ENCODE peak calls at places on chromosomes 7 and 10, in seven cellular contexts. One of them, this sample, is unnamed. For H3K4me1, the result is how much of the 10 kb centered on the place peaks cover.

GRCh38 chr7:157506268-157506667 is 169.5 kb downstream of the DNAJB6 start:
- DNase-seq in lower lobe of right lung: no peak
- DNase-seq in CD4-positive, CD25-positive, alpha-beta regulatory T cell: no peak
- DNase-seq in CD8-positive, alpha-beta memory T cell: no peak
- DNase-seq in GM23248: no peak
- DNase-seq in H1: no peak
- DNase-seq in cardiac muscle cell: no peak
- DNase-seq in this sample: no peak

GRCh38 chr7:135372222-135372621 is 137.7 kb downstream of the CNOT4 start:
- DNase-seq in lower lobe of right lung: no peak
- DNase-seq in CD4-positive, CD25-positive, alpha-beta regulatory T cell: no peak
- DNase-seq in CD8-positive, alpha-beta memory T cell: no peak
- DNase-seq in GM23248: no peak
- DNase-seq in H1: no peak
- DNase-seq in cardiac muscle cell: no peak
- DNase-seq in this sample: no peak

GRCh38 chr7:93574646-93575554 is at the start of gene CALCR:
- DNase-seq in lower lobe of right lung: peak
- DNase-seq in CD4-positive, CD25-positive, alpha-beta regulatory T cell: no peak
- DNase-seq in CD8-positive, alpha-beta memory T cell: no peak
- DNase-seq in GM23248: peak
- DNase-seq in H1: no peak
- DNase-seq in cardiac muscle cell: no peak
- DNase-seq in this sample: no peak

GRCh38 chr7:76225379-76225778 is 23.7 kb downstream of the SRRM3 start:
- DNase-seq in lower lobe of right lung: no peak
- DNase-seq in CD4-positive, CD25-positive, alpha-beta regulatory T cell: peak
- DNase-seq in CD8-positive, alpha-beta memory T cell: no peak
- DNase-seq in GM23248: peak
- DNase-seq in H1: no peak
- DNase-seq in cardiac muscle cell: peak
- DNase-seq in this sample: no peak

GRCh38 chr10:9825491-9826018 is 1192.1 kb upstream of the CELF2 start:
- DNase-seq in lower lobe of right lung: no peak
- DNase-seq in CD4-positive, CD25-positive, alpha-beta regulatory T cell: no peak
- DNase-seq in CD8-positive, alpha-beta memory T cell: no peak
- DNase-seq in GM23248: no peak
- DNase-seq in H1: no peak
- DNase-seq in cardiac muscle cell: peak
- DNase-seq in this sample: no peak

GRCh38 chr10:17282311-17282710 is 54.3 kb downstream of the VIM start:
- DNase-seq in lower lobe of right lung: no peak
- DNase-seq in CD4-positive, CD25-positive, alpha-beta regulatory T cell: no peak
- DNase-seq in CD8-positive, alpha-beta memory T cell: no peak
- DNase-seq in GM23248: no peak
- DNase-seq in H1: no peak
- DNase-seq in cardiac muscle cell: no peak
- DNase-seq in this sample: no peak

GRCh38 chr7:77479536-77480088 is 57.5 kb upstream of the PTPN12 start:
- DNase-seq in lower lobe of right lung: no peak
- DNase-seq in CD4-positive, CD25-positive, alpha-beta regulatory T cell: no peak
- DNase-seq in CD8-positive, alpha-beta memory T cell: no peak
- DNase-seq in GM23248: peak
- DNase-seq in H1: no peak
- DNase-seq in cardiac muscle cell: peak
- DNase-seq in this sample: no peak

GRCh38 chr10:59181668-59182067 is 5.2 kb downstream of the PHYHIPL start:
- DNase-seq in lower lobe of right lung: no peak
- DNase-seq in CD4-positive, CD25-positive, alpha-beta regulatory T cell: no peak
- DNase-seq in CD8-positive, alpha-beta memory T cell: no peak
- DNase-seq in GM23248: peak
- DNase-seq in H1: no peak
- DNase-seq in cardiac muscle cell: peak
- DNase-seq in this sample: no peak

GRCh38 chr7:74187915-74188675 is 13.9 kb downstream of the EIF4H start:
- DNase-seq in lower lobe of right lung: no peak
- DNase-seq in CD4-positive, CD25-positive, alpha-beta regulatory T cell: no peak
- DNase-seq in CD8-positive, alpha-beta memory T cell: no peak
- DNase-seq in GM23248: peak
- DNase-seq in H1: no peak
- DNase-seq in cardiac muscle cell: peak
- DNase-seq in this sample: no peak

GRCh38 chr7:38428040-38428439 is 154.6 kb upstream of the TARP start:
- DNase-seq in lower lobe of right lung: no peak
- DNase-seq in CD4-positive, CD25-positive, alpha-beta regulatory T cell: no peak
- DNase-seq in CD8-positive, alpha-beta memory T cell: no peak
- DNase-seq in GM23248: peak
- DNase-seq in H1: no peak
- DNase-seq in cardiac muscle cell: no peak
- DNase-seq in this sample: no peak

GRCh38 chr10:83991986-83992753 is 147.1 kb upstream of the GHITM start:
- DNase-seq in lower lobe of right lung: no peak
- DNase-seq in CD4-positive, CD25-positive, alpha-beta regulatory T cell: peak
- DNase-seq in CD8-positive, alpha-beta memory T cell: no peak
- DNase-seq in GM23248: peak
- DNase-seq in H1: peak
- DNase-seq in cardiac muscle cell: peak
- DNase-seq in this sample: no peak

GRCh38 chr7:31372538-31372937 is 32.0 kb upstream of the NEUROD6 start:
- DNase-seq in lower lobe of right lung: no peak
- DNase-seq in CD4-positive, CD25-positive, alpha-beta regulatory T cell: no peak
- DNase-seq in CD8-positive, alpha-beta memory T cell: no peak
- DNase-seq in GM23248: no peak
- DNase-seq in H1: no peak
- DNase-seq in cardiac muscle cell: no peak
- DNase-seq in this sample: no peak

GRCh38 chr10:28281726-28282325 is 21.0 kb downstream of the MPP7 start:
- DNase-seq in lower lobe of right lung: no peak
- DNase-seq in CD4-positive, CD25-positive, alpha-beta regulatory T cell: no peak
- DNase-seq in CD8-positive, alpha-beta memory T cell: no peak
- DNase-seq in GM23248: no peak
- DNase-seq in H1: no peak
- DNase-seq in cardiac muscle cell: no peak
- DNase-seq in this sample: no peak

GRCh38 chr10:71731791-71732190 is 12.2 kb upstream of the C10orf105 start:
- DNase-seq in lower lobe of right lung: no peak
- DNase-seq in CD4-positive, CD25-positive, alpha-beta regulatory T cell: peak
- DNase-seq in CD8-positive, alpha-beta memory T cell: peak
- DNase-seq in GM23248: no peak
- DNase-seq in H1: no peak
- DNase-seq in cardiac muscle cell: no peak
- DNase-seq in this sample: no peak

GRCh38 chr10:46524471-46525176 is 31.8 kb downstream of the GPRIN2 start:
- DNase-seq in lower lobe of right lung: peak
- DNase-seq in CD4-positive, CD25-positive, alpha-beta regulatory T cell: no peak
- DNase-seq in CD8-positive, alpha-beta memory T cell: no peak
- DNase-seq in GM23248: peak
- DNase-seq in H1: no peak
- DNase-seq in cardiac muscle cell: peak
- DNase-seq in this sample: no peak

GRCh38 chr7:107233174-107233573 is 64.4 kb downstream of the HBP1 start:
- DNase-seq in lower lobe of right lung: no peak
- DNase-seq in CD4-positive, CD25-positive, alpha-beta regulatory T cell: no peak
- DNase-seq in CD8-positive, alpha-beta memory T cell: no peak
- DNase-seq in GM23248: no peak
- DNase-seq in H1: no peak
- DNase-seq in cardiac muscle cell: no peak
- DNase-seq in this sample: no peak

GRCh38 chr10:21969326-21970287 is 33.9 kb downstream of the DNAJC1 start:
- DNase-seq in lower lobe of right lung: no peak
- DNase-seq in CD4-positive, CD25-positive, alpha-beta regulatory T cell: no peak
- DNase-seq in CD8-positive, alpha-beta memory T cell: no peak
- DNase-seq in GM23248: peak
- DNase-seq in H1: no peak
- DNase-seq in cardiac muscle cell: peak
- DNase-seq in this sample: no peak

GRCh38 chr10:80713398-80713928 is 175.8 kb downstream of the SH2D4B start:
- DNase-seq in lower lobe of right lung: no peak
- DNase-seq in CD4-positive, CD25-positive, alpha-beta regulatory T cell: no peak
- DNase-seq in CD8-positive, alpha-beta memory T cell: no peak
- DNase-seq in GM23248: no peak
- DNase-seq in H1: no peak
- DNase-seq in cardiac muscle cell: no peak
- DNase-seq in this sample: no peak

GRCh38 chr7:82012453-82012852 is 242.6 kb upstream of the HGF start:
- DNase-seq in lower lobe of right lung: no peak
- DNase-seq in CD4-positive, CD25-positive, alpha-beta regulatory T cell: no peak
- DNase-seq in CD8-positive, alpha-beta memory T cell: no peak
- DNase-seq in GM23248: no peak
- DNase-seq in H1: no peak
- DNase-seq in cardiac muscle cell: peak
- DNase-seq in this sample: no peak

DNA sequence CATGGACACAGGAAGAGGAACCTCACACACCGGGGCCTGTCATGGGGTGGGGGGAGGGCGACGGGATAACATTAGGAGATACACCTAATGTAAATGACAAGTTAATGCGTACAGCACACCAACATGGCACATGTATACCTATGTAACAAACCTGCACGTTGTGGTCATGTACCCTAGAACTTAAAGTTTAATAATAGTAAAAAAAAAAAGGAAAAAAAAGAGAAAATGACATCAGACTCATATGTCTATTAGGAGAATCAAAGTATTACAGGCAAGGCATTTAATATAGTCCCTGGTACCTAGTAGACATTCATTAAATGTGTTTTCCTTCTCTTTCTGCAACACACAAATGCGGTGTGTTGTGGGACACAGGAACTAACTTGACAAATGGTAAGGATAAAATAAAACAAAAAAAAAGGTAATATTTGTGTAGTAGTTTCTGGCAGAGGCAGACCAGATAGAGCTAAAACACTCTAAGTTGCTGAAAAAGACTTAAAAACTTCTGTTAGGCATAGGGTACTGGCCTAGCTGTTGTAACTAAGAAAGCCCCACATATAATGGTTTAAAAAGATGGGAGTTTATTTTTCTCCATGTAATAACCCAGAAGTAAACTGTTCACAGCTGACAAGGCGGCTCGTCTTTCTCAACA is 68.8 kb downstream of the NAMPT start:
- DNase-seq in lower lobe of right lung: no peak
- DNase-seq in CD4-positive, CD25-positive, alpha-beta regulatory T cell: no peak
- DNase-seq in CD8-positive, alpha-beta memory T cell: no peak
- DNase-seq in GM23248: no peak
- DNase-seq in H1: no peak
- DNase-seq in cardiac muscle cell: no peak
- DNase-seq in this sample: no peak
- H3K27ac ChIP-seq in lower lobe of right lung: peak
- H3K27ac ChIP-seq in CD4-positive, CD25-positive, alpha-beta regulatory T cell: no peak
- H3K27ac ChIP-seq in CD8-positive, alpha-beta memory T cell: peak
- H3K27ac ChIP-seq in GM23248: peak
- H3K27ac ChIP-seq in H1: no peak
- H3K27ac ChIP-seq in cardiac muscle cell: no peak
- H3K27ac ChIP-seq in this sample: no peak

DNA sequence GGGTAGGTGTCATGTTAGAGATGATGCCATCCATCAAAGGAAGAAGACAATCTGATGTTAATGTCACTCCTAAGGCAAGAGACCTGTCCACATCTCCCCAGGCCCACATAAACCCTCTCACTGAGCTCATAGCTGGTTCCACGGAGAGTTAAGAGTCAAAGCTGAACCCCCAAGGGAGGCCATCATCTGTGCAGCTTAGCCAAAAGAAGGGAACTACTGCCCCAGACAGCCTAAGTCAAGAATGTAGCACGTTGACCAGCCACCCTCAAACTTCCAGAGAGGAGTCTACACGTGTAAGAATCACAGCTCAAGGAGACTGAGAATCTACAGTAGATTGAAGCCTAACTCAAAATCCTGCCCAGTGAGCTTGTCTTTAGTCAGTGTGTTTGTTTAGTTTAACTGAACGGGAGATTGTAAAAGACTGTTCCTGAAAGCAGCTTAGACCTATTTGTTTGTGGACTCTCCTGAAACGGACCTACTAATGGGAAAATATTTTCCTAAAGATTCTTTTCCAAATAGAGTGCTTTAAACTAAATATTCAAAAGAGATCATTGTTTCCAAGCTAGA is 192.7 kb upstream of the NFE2L3 start:
- DNase-seq in lower lobe of right lung: no peak
- DNase-seq in CD4-positive, CD25-positive, alpha-beta regulatory T cell: no peak
- DNase-seq in CD8-positive, alpha-beta memory T cell: no peak
- DNase-seq in GM23248: no peak
- DNase-seq in H1: no peak
- DNase-seq in cardiac muscle cell: no peak
- DNase-seq in this sample: no peak
- H3K4me1 ChIP-seq in lower lobe of right lung: under half
- H3K4me1 ChIP-seq in CD4-positive, CD25-positive, alpha-beta regulatory T cell: under half
- H3K4me1 ChIP-seq in CD8-positive, alpha-beta memory T cell: under half
- H3K4me1 ChIP-seq in GM23248: under half
- H3K4me1 ChIP-seq in H1: under half
- H3K4me1 ChIP-seq in cardiac muscle cell: under half
- H3K4me1 ChIP-seq in this sample: under half

DNA sequence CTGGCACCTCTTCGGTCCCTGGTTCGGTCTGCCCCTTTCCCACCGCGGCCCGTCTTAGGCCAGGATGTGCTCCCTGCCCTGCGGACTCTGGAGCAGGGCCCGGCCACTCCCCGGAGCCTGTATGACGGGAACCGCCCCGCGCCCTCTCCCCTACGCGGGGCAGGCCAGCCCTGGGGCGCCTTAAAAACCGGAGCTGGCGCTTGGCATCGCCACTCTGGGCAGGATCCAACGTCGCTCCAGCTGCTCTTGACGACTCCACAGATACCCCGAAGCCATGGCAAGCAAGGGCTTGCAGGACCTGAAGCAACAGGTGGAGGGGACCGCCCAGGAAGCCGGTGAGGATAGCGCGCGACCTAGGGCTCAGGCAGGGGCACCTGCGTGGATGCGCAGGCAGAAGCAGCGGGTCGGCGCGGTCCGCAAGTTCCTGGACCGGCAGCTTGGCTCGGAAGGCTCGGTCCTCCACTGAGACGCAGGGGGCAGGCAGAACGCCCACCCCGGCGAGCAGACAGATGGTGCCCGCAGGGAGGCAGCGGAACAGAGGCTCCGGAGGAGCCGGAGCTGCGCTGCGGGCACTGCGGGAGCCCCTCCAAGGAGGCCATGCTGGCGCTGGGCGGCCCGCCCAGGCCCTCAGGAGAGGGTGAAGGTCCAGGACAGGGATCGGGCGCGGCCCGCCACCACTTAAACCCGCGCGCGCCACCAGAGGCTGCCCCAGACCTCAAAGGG is at the start of gene ADIRF:
- DNase-seq in lower lobe of right lung: peak
- DNase-seq in CD4-positive, CD25-positive, alpha-beta regulatory T cell: peak
- DNase-seq in CD8-positive, alpha-beta memory T cell: no peak
- DNase-seq in GM23248: peak
- DNase-seq in H1: no peak
- DNase-seq in cardiac muscle cell: no peak
- DNase-seq in this sample: no peak
- H3K27ac ChIP-seq in lower lobe of right lung: peak
- H3K27ac ChIP-seq in CD4-positive, CD25-positive, alpha-beta regulatory T cell: no peak
- H3K27ac ChIP-seq in CD8-positive, alpha-beta memory T cell: no peak
- H3K27ac ChIP-seq in GM23248: peak
- H3K27ac ChIP-seq in H1: no peak
- H3K27ac ChIP-seq in cardiac muscle cell: no peak
- H3K27ac ChIP-seq in this sample: no peak

DNA sequence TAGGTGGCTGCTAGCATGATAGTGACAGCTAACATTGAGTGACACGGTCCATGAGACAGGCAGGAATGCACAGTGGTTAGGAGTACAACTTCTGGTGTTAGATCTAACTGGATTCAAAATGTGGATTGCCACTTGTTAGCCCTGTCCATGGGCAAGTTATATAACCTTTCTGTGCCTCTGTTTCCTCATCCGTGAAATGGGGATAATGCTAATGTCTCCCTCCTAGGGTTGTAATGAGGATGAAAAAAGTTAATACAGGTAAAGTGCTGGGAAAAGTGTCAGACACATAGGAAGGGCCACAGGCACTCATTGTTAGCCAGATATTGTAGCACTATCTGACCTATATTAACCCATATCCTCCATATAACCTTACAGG is 41.8 kb downstream of the TACR2 start:
- DNase-seq in lower lobe of right lung: no peak
- DNase-seq in CD4-positive, CD25-positive, alpha-beta regulatory T cell: no peak
- DNase-seq in CD8-positive, alpha-beta memory T cell: no peak
- DNase-seq in GM23248: no peak
- DNase-seq in H1: no peak
- DNase-seq in cardiac muscle cell: no peak
- DNase-seq in this sample: no peak
- H3K4me1 ChIP-seq in lower lobe of right lung: under half
- H3K4me1 ChIP-seq in CD4-positive, CD25-positive, alpha-beta regulatory T cell: under half
- H3K4me1 ChIP-seq in CD8-positive, alpha-beta memory T cell: under half
- H3K4me1 ChIP-seq in GM23248: under half
- H3K4me1 ChIP-seq in H1: under half
- H3K4me1 ChIP-seq in cardiac muscle cell: under half
- H3K4me1 ChIP-seq in this sample: under half